ENCODE peak calls at places on chromosomes 5 and 9, in six cellular contexts. L is body of pancreas, Y is type B pancreatic cell, P is neural crest cell, O is fibroblast of pulmonary artery, I is astrocyte of the spinal cord. A is an unnamed sample.

GRCh38 chr5:37889612-37890317 is 49.9 kb upstream of the GDNF start:
- DNase-seq in I (peak; percentile 84), L (no peak), Y (no peak), P (no peak), O (no peak), A (no peak)

GRCh38 chr9:33372900-33373299 is 29.5 kb downstream of the AQP7 start:
- DNase-seq in L (peak; percentile 0), Y (no peak), I (no peak), P (no peak), O (no peak), A (no peak)

GRCh38 chr9:5509573-5509972 is 758 bp upstream of the PDCD1LG2 start:
- DNase-seq in Y (no peak), L (no peak), P (no peak), I (peak; percentile 93), O (peak; percentile 97), A (no peak)

GRCh38 chr5:82525626-82526025 is 247.5 kb upstream of the RPS23 start:
- DNase-seq in Y (no peak), P (no peak), I (peak; percentile 22), L (no peak), O (no peak), A (no peak)

GRCh38 chr5:76813982-76814562 is 4.8 kb upstream of the F2RL1 start:
- DNase-seq in I (peak; percentile 94), P (no peak), Y (no peak), L (no peak), O (peak; percentile 58), A (no peak)

GRCh38 chr5:89703799-89704198 is 705.8 kb downstream of the CETN3 start:
- DNase-seq in L (no peak), Y (no peak), P (no peak), O (peak; percentile 4), I (peak; percentile 31), A (no peak)

GRCh38 chr5:95417971-95418370 is 26.8 kb downstream of the FAM81B start:
- DNase-seq in Y (no peak), O (peak; percentile 11), L (no peak), P (no peak), I (peak; percentile 5), A (no peak)

GRCh38 chr5:1517838-1518237 is 5.9 kb downstream of the LPCAT1 start:
- DNase-seq in P (no peak), I (no peak), Y (peak; percentile 61), L (peak; percentile 5), O (no peak), A (peak; percentile 23)

GRCh38 chr5:154601014-154601413 is 123.0 kb upstream of the HAND1 start:
- DNase-seq in I (no peak), Y (no peak), L (no peak), P (no peak), O (no peak), A (no peak)

GRCh38 chr9:98045234-98046160 is 11.0 kb upstream of the NANS start:
- DNase-seq in O (no peak), I (no peak), Y (no peak), L (no peak), P (no peak), A (no peak)

GRCh38 chr5:149549461-149550266 is 1.6 kb downstream of the CSNK1A1 start:
- DNase-seq in P (no peak), L (peak; percentile 25), O (peak; percentile 63), I (peak; percentile 61), Y (no peak), A (peak; percentile 56)

GRCh38 chr5:53480474-53481353 is at the start of gene FST:
- DNase-seq in P (peak; percentile 45), Y (peak; percentile 71), I (peak; percentile 44), L (no peak), O (peak; percentile 32), A (peak; percentile 17)

GRCh38 chr9:26746357-26747072 is 146.1 kb downstream of the CAAP1 start:
- DNase-seq in O (peak; percentile 30), P (no peak), I (peak; percentile 31), L (no peak), Y (no peak), A (no peak)

GRCh38 chr9:137648396-137648795 is 29.6 kb downstream of the EHMT1 start:
- DNase-seq in Y (no peak), O (peak; percentile 30), P (no peak), L (no peak), I (peak; percentile 33), A (no peak)

GRCh38 chr9:121998513-121999049 is 94.5 kb downstream of the TTLL11 start:
- DNase-seq in P (no peak), Y (no peak), I (no peak), O (no peak), L (no peak), A (peak; percentile 6)

GRCh38 chr9:90065851-90066250 is 461.0 kb downstream of the GADD45G start:
- DNase-seq in Y (no peak), P (no peak), L (no peak), I (no peak), O (no peak), A (no peak)

GRCh38 chr5:58156354-58156753 is 303.5 kb downstream of the PLK2 start:
- DNase-seq in I (peak; percentile 60), Y (no peak), L (no peak), O (peak; percentile 51), P (no peak), A (no peak)

DNA sequence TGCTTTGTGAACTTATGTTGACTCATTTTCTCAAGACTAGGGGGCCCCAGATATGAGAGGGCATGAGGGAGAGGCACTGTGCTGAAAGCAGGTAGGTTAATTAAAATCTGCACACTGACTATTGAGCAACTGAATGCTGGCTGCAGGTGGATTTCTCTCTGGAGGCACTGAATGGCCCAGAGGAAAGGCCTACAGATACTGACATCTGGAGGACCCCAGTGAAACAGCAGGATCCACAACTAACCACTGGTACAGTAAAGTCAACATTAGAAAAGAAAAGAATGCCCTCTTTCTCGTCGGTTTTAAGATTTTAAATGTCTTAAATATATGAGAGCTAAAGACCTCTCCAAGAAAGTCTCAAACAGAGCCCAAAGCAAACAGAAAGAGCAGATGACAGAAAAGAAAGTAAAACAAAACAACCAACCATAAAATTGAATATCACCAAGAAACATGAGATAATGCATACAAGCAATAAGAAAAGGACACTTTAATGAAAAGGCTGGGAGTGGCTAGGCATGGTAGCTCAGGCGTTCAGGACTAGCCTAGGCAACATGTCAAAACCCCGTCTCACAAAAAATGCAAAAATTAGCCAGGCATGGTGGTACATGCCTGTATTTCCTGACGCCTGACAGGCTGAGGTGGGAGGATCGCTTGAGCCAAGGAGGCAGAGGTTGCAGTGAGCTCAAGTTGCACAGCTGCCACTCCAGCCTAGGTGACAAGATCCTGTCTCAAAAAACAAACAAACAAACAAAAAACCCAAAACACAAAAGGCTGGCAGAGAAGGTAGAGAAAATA is 43.3 kb downstream of the PUM3 start:
- DNase-seq in L (no peak), I (no peak), O (peak; percentile 52), P (no peak), Y (no peak), A (no peak)
- TF ChIP-seq CTCF in L (no peak), I (peak; percentile 57), O (peak; percentile 60), P (peak; percentile 50), Y (peak; percentile 58), A (peak; percentile 13)

DNA sequence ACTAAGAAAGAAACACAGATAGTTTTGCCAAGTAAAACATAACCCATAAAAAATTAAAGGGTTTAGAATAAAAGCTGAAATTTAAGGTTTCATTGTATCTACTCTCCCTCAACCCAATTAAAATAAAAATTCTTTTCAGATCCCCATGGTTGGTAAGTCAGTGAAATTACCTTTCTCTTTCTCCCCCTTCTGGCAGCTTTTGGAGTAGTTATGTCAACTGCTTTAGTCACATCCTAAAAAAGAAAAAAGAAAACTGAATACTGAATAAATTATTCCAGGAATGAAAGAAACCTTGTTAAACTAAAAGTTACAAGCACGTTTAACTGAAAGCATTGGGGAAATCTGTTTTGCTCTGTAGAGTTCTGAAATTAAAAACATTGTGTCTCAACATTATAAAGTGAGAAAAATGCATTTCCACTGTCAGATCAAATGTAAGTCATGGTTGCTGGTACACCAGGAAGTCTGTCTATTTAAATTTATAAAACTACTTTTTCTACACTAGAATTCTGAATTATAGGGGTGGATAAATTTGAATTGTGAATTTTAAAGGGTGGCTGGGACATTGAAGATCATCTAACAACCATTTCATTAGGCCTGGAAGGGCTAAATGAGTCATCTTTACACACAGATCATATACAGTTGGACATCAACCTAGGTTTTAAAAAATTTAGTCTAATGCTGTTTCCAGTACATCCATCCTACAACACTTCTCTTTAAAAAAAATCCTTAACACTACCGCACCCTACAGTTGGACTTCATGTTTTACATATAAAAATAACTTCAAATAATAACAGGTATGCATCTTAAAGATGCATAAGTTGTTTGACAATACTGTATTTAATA is 24.7 kb downstream of the PSIP1 start:
- DNase-seq in Y (no peak), O (peak; percentile 46), I (peak; percentile 36), L (no peak), P (no peak), A (no peak)
- TF ChIP-seq CTCF in Y (peak; percentile 68), O (peak; percentile 56), I (peak; percentile 60), L (no peak), P (peak; percentile 58), A (no peak)

DNA sequence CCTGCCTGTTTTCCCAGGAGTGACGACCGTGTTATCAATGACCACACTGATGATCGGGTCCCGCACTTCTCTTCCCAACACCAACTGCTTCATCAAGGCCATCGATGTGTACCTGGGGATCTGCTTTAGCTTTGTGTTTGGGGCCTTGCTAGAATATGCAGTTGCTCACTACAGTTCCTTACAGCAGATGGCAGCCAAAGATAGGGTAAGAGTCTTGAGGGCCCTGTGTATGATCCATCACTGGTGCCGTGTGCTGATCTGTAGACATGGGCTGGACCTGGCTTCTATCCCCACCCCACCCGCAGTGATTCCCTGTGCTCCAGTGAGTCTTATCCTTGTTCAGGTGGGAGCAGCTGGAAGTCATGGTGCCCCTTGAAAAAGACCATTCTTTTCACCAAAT is 26.0 kb downstream of the GABRP start:
- DNase-seq in P (no peak), Y (no peak), O (peak; percentile 72), I (peak; percentile 52), L (peak; percentile 43), A (no peak)
- TF ChIP-seq CTCF in P (peak; percentile 56), Y (peak; percentile 59), O (peak; percentile 56), I (peak; percentile 54), L (no peak), A (no peak)

GRCh38 chr9:84811726-84812074 is 142.2 kb downstream of the NTRK2 start:
- DNase-seq in P (no peak), Y (no peak), L (no peak), O (no peak), I (no peak), A (no peak)

GRCh38 chr9:84817011-84817410 is 147.5 kb downstream of the NTRK2 start:
- DNase-seq in Y (no peak), P (no peak), I (no peak), L (no peak), O (no peak), A (no peak)

GRCh38 chr9:84819446-84819845 is 149.9 kb downstream of the NTRK2 start:
- DNase-seq in I (no peak), P (no peak), Y (no peak), L (no peak), O (no peak), A (no peak)

GRCh38 chr9:84811072-84811725 is 141.7 kb downstream of the NTRK2 start:
- DNase-seq in L (no peak), I (no peak), Y (no peak), O (no peak), P (no peak), A (no peak)

GRCh38 chr9:84815554-84815953 is 146.0 kb downstream of the NTRK2 start:
- DNase-seq in P (no peak), I (no peak), L (no peak), O (no peak), Y (no peak), A (no peak)
- TF ChIP-seq CTCF in P (no peak), I (no peak), L (no peak), O (no peak), Y (no peak), A (no peak)

A was measured in colonic mucosa.